ENCODE peak calls at places on chromosome 3, in eight cellular contexts. Y is glutamatergic neuron; G is ELR; R is transverse colon; U is GM23338; Q is Peyer's patch; H is right atrium auricular region; D is activated CD4-positive, CD25-positive, alpha-beta regulatory T cell treated with anti-CD3 and anti-CD28 coated beads, Interleukin-2, amount 50 U/mL, for 72 hours. J is an unnamed sample.
A peak's percentile ranks its signal among the peaks of the same experiment; 100 is the strongest.

GRCh38 chr3:177679568-177680441 is 482.5 kb upstream of the TBL1XR1 start:
- DNase-seq in G (peak; percentile 41), H (no peak), U (no peak), D (no peak), R (no peak), Y (no peak), Q (no peak), J (no peak)

GRCh38 chr3:11643212-11644087 is at the start of gene VGLL4:
- DNase-seq in Q (peak; percentile 83), G (peak; percentile 89), U (peak; percentile 92), D (peak; percentile 65), Y (peak; percentile 88), H (peak; percentile 91), R (peak; percentile 86), J (peak; percentile 97)

GRCh38 chr3:143348486-143349327 is 229.1 kb downstream of the CHST2 start:
- DNase-seq in H (no peak), R (no peak), G (peak; percentile 24), D (no peak), Q (no peak), Y (no peak), U (no peak), J (no peak)

GRCh38 chr3:123006587-123006986 is 21.0 kb downstream of the SEMA5B start:
- DNase-seq in G (no peak), Y (no peak), D (no peak), H (no peak), U (no peak), Q (no peak), R (no peak), J (no peak)

GRCh38 chr3:129599607-129600006 is 6.9 kb downstream of the PLXND1 start:
- DNase-seq in Y (no peak), H (peak; percentile 85), Q (no peak), R (peak; percentile 49), G (peak; percentile 86), D (no peak), U (peak; percentile 73), J (peak; percentile 50)

GRCh38 chr3:70832811-70833509 is 520.5 kb upstream of the MDFIC2 start:
- DNase-seq in Q (no peak), H (no peak), R (no peak), Y (no peak), G (peak; percentile 40), U (no peak), D (no peak), J (peak; percentile 51)

GRCh38 chr3:12677616-12678015 is 13.7 kb upstream of the RAF1 start:
- DNase-seq in Q (no peak), D (no peak), G (no peak), H (no peak), Y (no peak), U (no peak), R (no peak), J (no peak)

GRCh38 chr3:170695486-170696069 is 109.7 kb upstream of the SLC7A14 start:
- DNase-seq in H (no peak), U (no peak), Y (no peak), Q (no peak), G (no peak), R (no peak), D (no peak), J (peak; percentile 73)

GRCh38 chr3:52428151-52429005 is 16.5 kb downstream of the SEMA3G start:
- DNase-seq in U (peak; percentile 75), H (no peak), D (no peak), R (peak; percentile 54), Q (peak; percentile 20), G (peak; percentile 76), Y (no peak), J (peak; percentile 66)